ENCODE peak calls at places on chromosomes 2 and 18, in nine cellular contexts. One of them, this sample, is unnamed.

GRCh38 chr2:1824202-1824905 is 80.0 kb upstream of the PXDN start:
- DNase-seq in GM12865: no peak
- DNase-seq in heart left ventricle: no peak
- DNase-seq in AG04450: no peak
- DNase-seq in testis: no peak
- DNase-seq in fibroblast of the aortic adventitia: peak; percentile 26
- DNase-seq in HCT116: no peak
- DNase-seq in epithelial cell of esophagus: no peak
- DNase-seq in endothelial cell: no peak
- DNase-seq in this sample: no peak

GRCh38 chr18:12388440-12388839 is 11.4 kb upstream of the AFG3L2 start:
- DNase-seq in HCT116: no peak
- DNase-seq in endothelial cell: no peak
- DNase-seq in AG04450: no peak
- DNase-seq in testis: no peak
- DNase-seq in GM12865: no peak
- DNase-seq in fibroblast of the aortic adventitia: no peak
- DNase-seq in heart left ventricle: no peak
- DNase-seq in epithelial cell of esophagus: no peak
- DNase-seq in this sample: no peak

GRCh38 chr2:25283921-25284320 is 57.8 kb downstream of the DNMT3A start:
- DNase-seq in epithelial cell of esophagus: no peak
- DNase-seq in heart left ventricle: no peak
- DNase-seq in testis: no peak
- DNase-seq in AG04450: no peak
- DNase-seq in HCT116: no peak
- DNase-seq in GM12865: no peak
- DNase-seq in endothelial cell: no peak
- DNase-seq in fibroblast of the aortic adventitia: no peak
- DNase-seq in this sample: no peak

GRCh38 chr2:124296470-124296869 is 271.4 kb downstream of the CNTNAP5 start:
- DNase-seq in testis: no peak
- DNase-seq in GM12865: no peak
- DNase-seq in heart left ventricle: no peak
- DNase-seq in endothelial cell: no peak
- DNase-seq in epithelial cell of esophagus: no peak
- DNase-seq in HCT116: no peak
- DNase-seq in AG04450: no peak
- DNase-seq in fibroblast of the aortic adventitia: no peak
- DNase-seq in this sample: no peak

GRCh38 chr18:58263055-58263732 is 219.2 kb downstream of the NEDD4L start:
- DNase-seq in AG04450: no peak
- DNase-seq in testis: no peak
- DNase-seq in heart left ventricle: no peak
- DNase-seq in epithelial cell of esophagus: peak; percentile 85
- DNase-seq in endothelial cell: no peak
- DNase-seq in fibroblast of the aortic adventitia: no peak
- DNase-seq in HCT116: peak; percentile 22
- DNase-seq in GM12865: no peak
- DNase-seq in this sample: peak; percentile 38

GRCh38 chr18:34746614-34747013 is 36.5 kb downstream of the DTNA start:
- DNase-seq in HCT116: no peak
- DNase-seq in GM12865: no peak
- DNase-seq in testis: no peak
- DNase-seq in heart left ventricle: no peak
- DNase-seq in endothelial cell: no peak
- DNase-seq in epithelial cell of esophagus: no peak
- DNase-seq in fibroblast of the aortic adventitia: no peak
- DNase-seq in AG04450: no peak
- DNase-seq in this sample: no peak

GRCh38 chr2:96084006-96084857 is 32.1 kb downstream of the ADRA2B start:
- DNase-seq in HCT116: no peak
- DNase-seq in testis: no peak
- DNase-seq in AG04450: no peak
- DNase-seq in endothelial cell: no peak
- DNase-seq in fibroblast of the aortic adventitia: no peak
- DNase-seq in heart left ventricle: no peak
- DNase-seq in GM12865: no peak
- DNase-seq in epithelial cell of esophagus: no peak
- DNase-seq in this sample: no peak

GRCh38 chr2:82656370-82656769 is 1802.7 kb downstream of the SUCLG1 start:
- DNase-seq in endothelial cell: no peak
- DNase-seq in testis: no peak
- DNase-seq in GM12865: no peak
- DNase-seq in AG04450: no peak
- DNase-seq in HCT116: no peak
- DNase-seq in heart left ventricle: no peak
- DNase-seq in fibroblast of the aortic adventitia: no peak
- DNase-seq in epithelial cell of esophagus: no peak
- DNase-seq in this sample: no peak

GRCh38 chr2:113251118-113251517 is 27.6 kb downstream of the PAX8 start:
- DNase-seq in AG04450: no peak
- DNase-seq in heart left ventricle: no peak
- DNase-seq in HCT116: no peak
- DNase-seq in testis: no peak
- DNase-seq in epithelial cell of esophagus: no peak
- DNase-seq in endothelial cell: no peak
- DNase-seq in GM12865: peak; percentile 37
- DNase-seq in fibroblast of the aortic adventitia: no peak
- DNase-seq in this sample: peak; percentile 33

GRCh38 chr18:55413474-55413873 is 174.5 kb downstream of the TCF4 start:
- DNase-seq in endothelial cell: no peak
- DNase-seq in GM12865: no peak
- DNase-seq in HCT116: no peak
- DNase-seq in heart left ventricle: no peak
- DNase-seq in AG04450: no peak
- DNase-seq in epithelial cell of esophagus: peak; percentile 12
- DNase-seq in fibroblast of the aortic adventitia: no peak
- DNase-seq in testis: no peak
- DNase-seq in this sample: no peak

GRCh38 chr2:125526093-125526492 is 1129.9 kb upstream of the GYPC start:
- DNase-seq in fibroblast of the aortic adventitia: no peak
- DNase-seq in HCT116: no peak
- DNase-seq in AG04450: no peak
- DNase-seq in endothelial cell: no peak
- DNase-seq in testis: no peak
- DNase-seq in heart left ventricle: no peak
- DNase-seq in epithelial cell of esophagus: no peak
- DNase-seq in GM12865: no peak
- DNase-seq in this sample: no peak

GRCh38 chr2:217785544-217786045 is 217.2 kb downstream of the TNS1 start:
- DNase-seq in fibroblast of the aortic adventitia: peak; percentile 72
- DNase-seq in heart left ventricle: peak; percentile 77
- DNase-seq in HCT116: peak; percentile 49
- DNase-seq in epithelial cell of esophagus: peak; percentile 65
- DNase-seq in GM12865: peak; percentile 69
- DNase-seq in testis: peak; percentile 88
- DNase-seq in AG04450: peak; percentile 29
- DNase-seq in endothelial cell: peak; percentile 88
- DNase-seq in this sample: peak; percentile 89

GRCh38 chr18:11834772-11835171 is 16.4 kb upstream of the CHMP1B start:
- DNase-seq in epithelial cell of esophagus: no peak
- DNase-seq in AG04450: no peak
- DNase-seq in endothelial cell: no peak
- DNase-seq in GM12865: no peak
- DNase-seq in fibroblast of the aortic adventitia: no peak
- DNase-seq in HCT116: no peak
- DNase-seq in heart left ventricle: no peak
- DNase-seq in testis: no peak
- DNase-seq in this sample: no peak

GRCh38 chr2:72146357-72147302 is 1.0 kb downstream of the CYP26B1 start:
- DNase-seq in HCT116: no peak
- DNase-seq in GM12865: no peak
- DNase-seq in testis: no peak
- DNase-seq in endothelial cell: peak; percentile 6
- DNase-seq in epithelial cell of esophagus: no peak
- DNase-seq in fibroblast of the aortic adventitia: no peak
- DNase-seq in heart left ventricle: peak; percentile 6
- DNase-seq in AG04450: no peak
- DNase-seq in this sample: peak; percentile 54

GRCh38 chr2:43537137-43537536 is 58.7 kb downstream of the THADA start:
- DNase-seq in epithelial cell of esophagus: no peak
- DNase-seq in testis: no peak
- DNase-seq in HCT116: no peak
- DNase-seq in AG04450: no peak
- DNase-seq in fibroblast of the aortic adventitia: no peak
- DNase-seq in heart left ventricle: no peak
- DNase-seq in GM12865: no peak
- DNase-seq in endothelial cell: no peak
- DNase-seq in this sample: no peak

GRCh38 chr2:235493775-235494715 is at the start of gene AGAP1:
- DNase-seq in heart left ventricle: peak; percentile 89
- DNase-seq in GM12865: peak; percentile 28
- DNase-seq in testis: peak; percentile 92
- DNase-seq in AG04450: peak; percentile 30
- DNase-seq in HCT116: peak; percentile 46
- DNase-seq in endothelial cell: peak; percentile 87
- DNase-seq in fibroblast of the aortic adventitia: peak; percentile 82
- DNase-seq in epithelial cell of esophagus: peak; percentile 89
- DNase-seq in this sample: peak; percentile 62

GRCh38 chr2:99066075-99066557 is 75.4 kb upstream of the C2orf15 start:
- DNase-seq in GM12865: peak; percentile 70
- DNase-seq in endothelial cell: peak; percentile 13
- DNase-seq in fibroblast of the aortic adventitia: peak; percentile 59
- DNase-seq in testis: no peak
- DNase-seq in heart left ventricle: no peak
- DNase-seq in HCT116: peak; percentile 44
- DNase-seq in AG04450: peak; percentile 4
- DNase-seq in epithelial cell of esophagus: peak; percentile 70
- DNase-seq in this sample: peak; percentile 47

GRCh38 chr2:227655454-227655853 is 11.2 kb upstream of the SCYGR5 start:
- DNase-seq in endothelial cell: no peak
- DNase-seq in fibroblast of the aortic adventitia: peak; percentile 94
- DNase-seq in GM12865: no peak
- DNase-seq in heart left ventricle: no peak
- DNase-seq in epithelial cell of esophagus: peak; percentile 91
- DNase-seq in AG04450: peak; percentile 8
- DNase-seq in testis: no peak
- DNase-seq in HCT116: peak; percentile 19
- DNase-seq in this sample: no peak

GRCh38 chr18:53785811-53786210 is 438.7 kb downstream of the MBD2 start:
- DNase-seq in endothelial cell: no peak
- DNase-seq in heart left ventricle: no peak
- DNase-seq in epithelial cell of esophagus: no peak
- DNase-seq in fibroblast of the aortic adventitia: no peak
- DNase-seq in testis: no peak
- DNase-seq in GM12865: no peak
- DNase-seq in HCT116: no peak
- DNase-seq in AG04450: no peak
- DNase-seq in this sample: no peak

GRCh38 chr2:133434962-133435668 is 133.1 kb downstream of the NCKAP5 start:
- DNase-seq in HCT116: no peak
- DNase-seq in AG04450: peak; percentile 24
- DNase-seq in GM12865: no peak
- DNase-seq in testis: no peak
- DNase-seq in fibroblast of the aortic adventitia: peak; percentile 93
- DNase-seq in epithelial cell of esophagus: peak; percentile 97
- DNase-seq in endothelial cell: no peak
- DNase-seq in heart left ventricle: peak; percentile 57
- DNase-seq in this sample: no peak
- TF ChIP-seq CTCF in HCT116: no peak
- TF ChIP-seq CTCF in AG04450: peak; percentile 28
- TF ChIP-seq CTCF in GM12865: no peak
- TF ChIP-seq CTCF in testis: no peak
- TF ChIP-seq CTCF in fibroblast of the aortic adventitia: peak; percentile 38
- TF ChIP-seq CTCF in epithelial cell of esophagus: peak; percentile 48
- TF ChIP-seq CTCF in endothelial cell: no peak
- TF ChIP-seq CTCF in heart left ventricle: no peak
- TF ChIP-seq CTCF in this sample: no peak

GRCh38 chr2:118089015-118089800 is 937 bp downstream of the INSIG2 start:
- DNase-seq in heart left ventricle: peak; percentile 10
- DNase-seq in endothelial cell: peak; percentile 19
- DNase-seq in epithelial cell of esophagus: peak; percentile 55
- DNase-seq in GM12865: peak; percentile 42
- DNase-seq in fibroblast of the aortic adventitia: peak; percentile 71
- DNase-seq in AG04450: no peak
- DNase-seq in testis: peak; percentile 44
- DNase-seq in HCT116: no peak
- DNase-seq in this sample: peak; percentile 6
- TF ChIP-seq CTCF in heart left ventricle: no peak
- TF ChIP-seq CTCF in endothelial cell: no peak
- TF ChIP-seq CTCF in epithelial cell of esophagus: peak; percentile 38
- TF ChIP-seq CTCF in GM12865: no peak
- TF ChIP-seq CTCF in fibroblast of the aortic adventitia: peak; percentile 38
- TF ChIP-seq CTCF in AG04450: peak; percentile 23
- TF ChIP-seq CTCF in testis: peak; percentile 28
- TF ChIP-seq CTCF in HCT116: no peak
- TF ChIP-seq CTCF in this sample: no peak

GRCh38 chr2:230929381-230930148 is 4.5 kb upstream of the GPR55 start:
- DNase-seq in testis: peak; percentile 50
- DNase-seq in heart left ventricle: no peak
- DNase-seq in HCT116: no peak
- DNase-seq in epithelial cell of esophagus: no peak
- DNase-seq in GM12865: peak; percentile 58
- DNase-seq in endothelial cell: no peak
- DNase-seq in AG04450: no peak
- DNase-seq in fibroblast of the aortic adventitia: no peak
- DNase-seq in this sample: no peak
- TF ChIP-seq CTCF in testis: no peak
- TF ChIP-seq CTCF in heart left ventricle: no peak
- TF ChIP-seq CTCF in HCT116: no peak
- TF ChIP-seq CTCF in epithelial cell of esophagus: no peak
- TF ChIP-seq CTCF in GM12865: peak; percentile 28
- TF ChIP-seq CTCF in endothelial cell: no peak
- TF ChIP-seq CTCF in AG04450: no peak
- TF ChIP-seq CTCF in fibroblast of the aortic adventitia: no peak
- TF ChIP-seq CTCF in this sample: peak; percentile 3

DNA sequence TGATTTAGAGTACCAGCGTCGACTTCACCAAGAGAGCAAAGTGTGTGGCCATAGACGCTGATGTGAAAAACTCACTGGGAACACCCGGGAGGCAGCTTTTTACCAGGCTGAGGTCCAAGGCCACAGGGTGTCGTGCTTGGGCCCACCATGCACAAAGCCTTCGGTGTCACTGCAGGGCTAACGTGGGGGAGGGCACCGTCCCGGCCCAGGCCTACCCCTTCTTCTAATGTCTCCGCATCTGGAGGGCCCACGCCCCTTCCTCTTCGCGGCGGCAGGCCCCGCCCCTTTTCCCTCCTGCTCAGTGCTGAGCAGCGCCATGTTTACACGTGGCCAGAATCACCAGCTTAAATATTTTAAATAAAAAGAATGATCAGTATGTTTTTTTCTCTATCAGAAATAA is 296.9 kb upstream of the HDAC4 start:
- DNase-seq in AG04450: no peak
- DNase-seq in testis: peak; percentile 45
- DNase-seq in heart left ventricle: no peak
- DNase-seq in HCT116: no peak
- DNase-seq in epithelial cell of esophagus: no peak
- DNase-seq in fibroblast of the aortic adventitia: no peak
- DNase-seq in GM12865: no peak
- DNase-seq in endothelial cell: no peak
- DNase-seq in this sample: no peak
- TF ChIP-seq CTCF in AG04450: no peak
- TF ChIP-seq CTCF in testis: no peak
- TF ChIP-seq CTCF in heart left ventricle: no peak
- TF ChIP-seq CTCF in HCT116: no peak
- TF ChIP-seq CTCF in epithelial cell of esophagus: no peak
- TF ChIP-seq CTCF in fibroblast of the aortic adventitia: no peak
- TF ChIP-seq CTCF in GM12865: no peak
- TF ChIP-seq CTCF in endothelial cell: no peak
- TF ChIP-seq CTCF in this sample: no peak

This sample was measured in GM20000.